ENCODE peak calls at places on chromosomes 4 and X, in six cellular contexts. H is endodermal cell; A is activated CD4-positive, CD25-positive, alpha-beta regulatory T cell treated with anti-CD3 and anti-CD28 coated beads, Interleukin-2, amount 50 U/mL, for 72 hours; G is naive thymus-derived CD4-positive, alpha-beta T cell; J is M059J; T is ascending aorta. V is an unnamed sample.

GRCh38 chr4:184477201-184477999 is 3.0 kb upstream of the IRF2 start:
- DNase-seq in J (no peak), G (no peak), H (no peak), A (no peak), T (no peak), V (no peak)

GRCh38 chrX:389021-389441 is 2.3 kb upstream of the PPP2R3B start:
- DNase-seq in H (no peak), A (no peak), T (no peak), J (no peak), G (no peak), V (peak; percentile 16)

GRCh38 chr4:26803462-26803861 is 57.2 kb upstream of the STIM2 start:
- DNase-seq in J (peak; percentile 55), A (no peak), H (no peak), G (no peak), T (no peak), V (peak; percentile 28)

GRCh38 chr4:140185725-140186124 is 31.7 kb upstream of the MAML3 start:
- DNase-seq in A (no peak), T (no peak), J (no peak), G (no peak), H (no peak), V (no peak)

GRCh38 chr4:139443661-139444060 is 10.3 kb upstream of the RAB33B start:
- DNase-seq in H (no peak), A (no peak), J (no peak), T (no peak), G (no peak), V (no peak)

GRCh38 chr4:110211007-110211769 is 12.8 kb upstream of the ELOVL6 start:
- DNase-seq in T (no peak), H (no peak), J (peak; percentile 49), A (no peak), G (peak; percentile 42), V (no peak)

GRCh38 chr4:168551211-168551610 is 54.4 kb downstream of the PALLD start:
- DNase-seq in T (no peak), J (peak; percentile 86), A (no peak), G (no peak), H (no peak), V (no peak)

GRCh38 chr4:70778888-70779422 is 57.2 kb downstream of the RUFY3 start:
- DNase-seq in G (no peak), A (no peak), T (no peak), H (no peak), J (peak; percentile 57), V (no peak)

GRCh38 chr4:140158234-140159030 is 4.4 kb upstream of the MAML3 start:
- DNase-seq in T (no peak), H (no peak), A (no peak), G (no peak), J (no peak), V (no peak)

GRCh38 chr4:22720091-22720490 is 27.4 kb downstream of the GBA3 start:
- DNase-seq in A (no peak), H (no peak), J (peak; percentile 24), G (no peak), T (no peak), V (no peak)

GRCh38 chr4:163121689-163122088 is 45.0 kb downstream of the NAF1 start:
- DNase-seq in H (no peak), T (no peak), J (no peak), G (no peak), A (no peak), V (no peak)

GRCh38 chr4:182736207-182736606 is 181.0 kb downstream of the DCTD start:
- DNase-seq in G (no peak), T (no peak), J (no peak), A (no peak), H (no peak), V (no peak)

GRCh38 chr4:3461515-3462291 is 1.4 kb upstream of the DOK7 start:
- DNase-seq in T (no peak), G (no peak), H (no peak), A (no peak), J (peak; percentile 78), V (no peak)

GRCh38 chr4:4860803-4861591 is 1.5 kb downstream of the MSX1 start:
- DNase-seq in J (peak; percentile 50), G (no peak), H (peak; percentile 76), T (no peak), A (no peak), V (peak; percentile 55)

GRCh38 chrX:53279296-53280237 is 1.8 kb downstream of the IQSEC2 start:
- DNase-seq in H (peak; percentile 78), G (no peak), A (no peak), J (no peak), T (no peak), V (peak; percentile 44)

GRCh38 chrX:97070346-97070745 is 186.6 kb downstream of the RPA4 start:
- DNase-seq in J (no peak), A (no peak), G (no peak), H (no peak), T (no peak), V (no peak)

GRCh38 chr4:8891646-8892555 is 20.3 kb upstream of the HMX1 start:
- DNase-seq in J (no peak), H (peak; percentile 80), G (no peak), A (no peak), T (no peak), V (peak; percentile 61)

GRCh38 chr4:183873389-183874185 is 31.5 kb upstream of the STOX2 start:
- DNase-seq in A (no peak), H (no peak), T (no peak), G (no peak), J (no peak), V (no peak)

GRCh38 chr4:140135529-140136021 is 18.4 kb downstream of the MAML3 start:
- DNase-seq in J (peak; percentile 38), T (no peak), H (no peak), G (no peak), A (no peak), V (no peak)

GRCh38 chr4:120052840-120053239 is 13.8 kb downstream of the MAD2L1 start:
- DNase-seq in G (no peak), H (no peak), A (no peak), T (peak; percentile 63), J (peak; percentile 74), V (no peak)

GRCh38 chrX:109952985-109953905 is 49.7 kb upstream of the TMEM164 start:
- DNase-seq in G (no peak), J (no peak), T (no peak), H (no peak), A (no peak), V (no peak)

GRCh38 chr4:10587697-10588096 is 96.9 kb downstream of the CLNK start:
- DNase-seq in T (no peak), J (peak; percentile 35), G (peak; percentile 20), H (no peak), A (no peak), V (no peak)

GRCh38 chr4:40283968-40284367 is 51.2 kb upstream of the CHRNA9 start:
- DNase-seq in J (peak; percentile 94), A (peak; percentile 68), G (peak; percentile 81), T (no peak), H (no peak), V (peak; percentile 72)

GRCh38 chrX:2351999-2352995 is 148.5 kb downstream of the DHRSX start:
- DNase-seq in H (peak; percentile 55), J (peak; percentile 97), A (no peak), G (no peak), T (no peak), V (peak; percentile 23)

GRCh38 chrX:53440101-53440500 is 5.9 kb upstream of the HSD17B10 start:
- DNase-seq in A (no peak), J (no peak), T (no peak), G (no peak), H (no peak), V (no peak)